ENCODE peak calls at places on chromosomes 12 and 14, in seven cellular contexts. One of them, this sample, is unnamed.

GRCh38 chr12:131620520-131620919 is 90.4 kb upstream of the SFSWAP start:
- DNase-seq in stimulated activated CD4-positive, alpha-beta T cell treated with anti-CD3 and anti-CD28 coated beads, Interleukin-4, amount 100 ng/mL, for 48 hours: no peak
- DNase-seq in AG09319: no peak
- DNase-seq in HuH-7.5: no peak
- DNase-seq in AG09309: no peak
- DNase-seq in COR-L47: no peak
- DNase-seq in iPS-NIHi11: peak; percentile 42
- DNase-seq in this sample: no peak

GRCh38 chr12:1474567-1475153 is 119.7 kb downstream of the FBXL14 start:
- DNase-seq in stimulated activated CD4-positive, alpha-beta T cell treated with anti-CD3 and anti-CD28 coated beads, Interleukin-4, amount 100 ng/mL, for 48 hours: no peak
- DNase-seq in AG09319: peak; percentile 66
- DNase-seq in HuH-7.5: no peak
- DNase-seq in AG09309: peak; percentile 59
- DNase-seq in COR-L47: no peak
- DNase-seq in iPS-NIHi11: peak; percentile 41
- DNase-seq in this sample: no peak

GRCh38 chr14:23056956-23057756 is at the start of gene CDH24:
- DNase-seq in stimulated activated CD4-positive, alpha-beta T cell treated with anti-CD3 and anti-CD28 coated beads, Interleukin-4, amount 100 ng/mL, for 48 hours: peak; percentile 57
- DNase-seq in AG09319: no peak
- DNase-seq in HuH-7.5: peak; percentile 83
- DNase-seq in AG09309: no peak
- DNase-seq in COR-L47: no peak
- DNase-seq in iPS-NIHi11: peak; percentile 87
- DNase-seq in this sample: peak; percentile 61

GRCh38 chr12:53725824-53726223 is 1.4 kb downstream of the CALCOCO1 start:
- DNase-seq in stimulated activated CD4-positive, alpha-beta T cell treated with anti-CD3 and anti-CD28 coated beads, Interleukin-4, amount 100 ng/mL, for 48 hours: no peak
- DNase-seq in AG09319: no peak
- DNase-seq in HuH-7.5: no peak
- DNase-seq in AG09309: no peak
- DNase-seq in COR-L47: no peak
- DNase-seq in iPS-NIHi11: no peak
- DNase-seq in this sample: no peak

GRCh38 chr14:56524971-56525677 is 54.5 kb upstream of the TMEM260 start:
- DNase-seq in stimulated activated CD4-positive, alpha-beta T cell treated with anti-CD3 and anti-CD28 coated beads, Interleukin-4, amount 100 ng/mL, for 48 hours: no peak
- DNase-seq in AG09319: no peak
- DNase-seq in HuH-7.5: no peak
- DNase-seq in AG09309: no peak
- DNase-seq in COR-L47: no peak
- DNase-seq in iPS-NIHi11: peak; percentile 49
- DNase-seq in this sample: no peak

GRCh38 chr12:45660330-45660729 is 69.2 kb upstream of the ARID2 start:
- DNase-seq in stimulated activated CD4-positive, alpha-beta T cell treated with anti-CD3 and anti-CD28 coated beads, Interleukin-4, amount 100 ng/mL, for 48 hours: no peak
- DNase-seq in AG09319: no peak
- DNase-seq in HuH-7.5: no peak
- DNase-seq in AG09309: no peak
- DNase-seq in COR-L47: no peak
- DNase-seq in iPS-NIHi11: peak; percentile 39
- DNase-seq in this sample: no peak

GRCh38 chr12:13374783-13375182 is 178.3 kb downstream of the EMP1 start:
- DNase-seq in stimulated activated CD4-positive, alpha-beta T cell treated with anti-CD3 and anti-CD28 coated beads, Interleukin-4, amount 100 ng/mL, for 48 hours: no peak
- DNase-seq in AG09319: no peak
- DNase-seq in HuH-7.5: no peak
- DNase-seq in AG09309: no peak
- DNase-seq in COR-L47: no peak
- DNase-seq in iPS-NIHi11: no peak
- DNase-seq in this sample: peak; percentile 25

GRCh38 chr12:88723219-88723618 is 142.9 kb upstream of the KITLG start:
- DNase-seq in stimulated activated CD4-positive, alpha-beta T cell treated with anti-CD3 and anti-CD28 coated beads, Interleukin-4, amount 100 ng/mL, for 48 hours: no peak
- DNase-seq in AG09319: no peak
- DNase-seq in HuH-7.5: no peak
- DNase-seq in AG09309: peak; percentile 70
- DNase-seq in COR-L47: no peak
- DNase-seq in iPS-NIHi11: no peak
- DNase-seq in this sample: no peak

GRCh38 chr14:98961191-98961590 is 310.8 kb downstream of the BCL11B start:
- DNase-seq in stimulated activated CD4-positive, alpha-beta T cell treated with anti-CD3 and anti-CD28 coated beads, Interleukin-4, amount 100 ng/mL, for 48 hours: no peak
- DNase-seq in AG09319: no peak
- DNase-seq in HuH-7.5: no peak
- DNase-seq in AG09309: no peak
- DNase-seq in COR-L47: no peak
- DNase-seq in iPS-NIHi11: no peak
- DNase-seq in this sample: no peak

GRCh38 chr12:5511644-5512584 is 80.0 kb downstream of the NTF3 start:
- DNase-seq in stimulated activated CD4-positive, alpha-beta T cell treated with anti-CD3 and anti-CD28 coated beads, Interleukin-4, amount 100 ng/mL, for 48 hours: peak; percentile 2
- DNase-seq in AG09319: peak; percentile 15
- DNase-seq in HuH-7.5: no peak
- DNase-seq in AG09309: no peak
- DNase-seq in COR-L47: no peak
- DNase-seq in iPS-NIHi11: peak; percentile 65
- DNase-seq in this sample: no peak

This sample was measured in cerebellar cortex.